ENCODE peak calls at places on chromosomes 1 and 21, in four cellular contexts. One of them, this sample, is unnamed.

GRCh38 chr1:40017951-40018575 is 22.5 kb upstream of the CAP1 start:
- DNase-seq in HepG2: no peak
- DNase-seq in H1: no peak
- DNase-seq in K562: no peak
- DNase-seq in this sample: no peak

GRCh38 chr1:20511518-20512428 is 3.8 kb upstream of the MUL1 start:
- DNase-seq in HepG2: no peak
- DNase-seq in H1: no peak
- DNase-seq in K562: no peak
- DNase-seq in this sample: no peak

GRCh38 chr21:36946949-36947371 is 19.5 kb downstream of the HLCS start:
- DNase-seq in HepG2: no peak
- DNase-seq in H1: no peak
- DNase-seq in K562: no peak
- DNase-seq in this sample: no peak

GRCh38 chr1:2095394-2095793 is 45.2 kb downstream of the PRKCZ start:
- DNase-seq in HepG2: no peak
- DNase-seq in K562: no peak
- DNase-seq in H1: no peak
- DNase-seq in this sample: no peak

GRCh38 chr1:101136739-101137138 is 100.1 kb upstream of the S1PR1 start:
- DNase-seq in H1: no peak
- DNase-seq in K562: no peak
- DNase-seq in HepG2: peak
- DNase-seq in this sample: no peak

GRCh38 chr1:221336141-221336540 is 405.7 kb downstream of the DUSP10 start:
- DNase-seq in HepG2: peak
- DNase-seq in K562: no peak
- DNase-seq in H1: no peak
- DNase-seq in this sample: no peak

GRCh38 chr1:224498574-224499170 is 64.1 kb upstream of the WDR26 start:
- DNase-seq in HepG2: no peak
- DNase-seq in K562: no peak
- DNase-seq in H1: peak
- DNase-seq in this sample: no peak

GRCh38 chr21:24123785-24124184 is 1483.5 kb downstream of the MRPL39 start:
- DNase-seq in HepG2: no peak
- DNase-seq in K562: no peak
- DNase-seq in H1: no peak
- DNase-seq in this sample: no peak

GRCh38 chr1:224170748-224171478 is 12.1 kb upstream of the DEGS1 start:
- DNase-seq in K562: peak
- DNase-seq in H1: no peak
- DNase-seq in HepG2: peak
- DNase-seq in this sample: peak

GRCh38 chr1:232844791-232845190 is 39.6 kb downstream of the MAP10 start:
- DNase-seq in H1: no peak
- DNase-seq in HepG2: no peak
- DNase-seq in K562: no peak
- DNase-seq in this sample: peak

GRCh38 chr1:77594366-77595112 is 87.9 kb downstream of the ZZZ3 start:
- DNase-seq in H1: no peak
- DNase-seq in HepG2: no peak
- DNase-seq in K562: no peak
- DNase-seq in this sample: no peak

GRCh38 chr1:56149761-56150160 is 429.6 kb downstream of the PLPP3 start:
- DNase-seq in K562: no peak
- DNase-seq in HepG2: no peak
- DNase-seq in H1: no peak
- DNase-seq in this sample: no peak

GRCh38 chr1:179229214-179230140 is at the start of gene ABL2:
- DNase-seq in K562: peak
- DNase-seq in H1: no peak
- DNase-seq in HepG2: peak
- DNase-seq in this sample: peak

GRCh38 chr1:29972664-29973063 is 736.3 kb downstream of the PTPRU start:
- DNase-seq in K562: no peak
- DNase-seq in H1: no peak
- DNase-seq in HepG2: no peak
- DNase-seq in this sample: no peak

GRCh38 chr1:169879034-169879835 is 14.5 kb downstream of the SCYL3 start:
- DNase-seq in K562: no peak
- DNase-seq in H1: no peak
- DNase-seq in HepG2: no peak
- DNase-seq in this sample: no peak

GRCh38 chr21:15379776-15380175 is 315.0 kb upstream of the NRIP1 start:
- DNase-seq in HepG2: no peak
- DNase-seq in K562: no peak
- DNase-seq in H1: no peak
- DNase-seq in this sample: no peak

GRCh38 chr1:8956461-8957349 is 11.0 kb downstream of the CA6 start:
- DNase-seq in K562: no peak
- DNase-seq in HepG2: no peak
- DNase-seq in H1: no peak
- DNase-seq in this sample: no peak

GRCh38 chr1:201024251-201024998 is 911 bp upstream of the KIF21B start:
- DNase-seq in K562: peak
- DNase-seq in HepG2: peak
- DNase-seq in H1: no peak
- DNase-seq in this sample: no peak

DNA sequence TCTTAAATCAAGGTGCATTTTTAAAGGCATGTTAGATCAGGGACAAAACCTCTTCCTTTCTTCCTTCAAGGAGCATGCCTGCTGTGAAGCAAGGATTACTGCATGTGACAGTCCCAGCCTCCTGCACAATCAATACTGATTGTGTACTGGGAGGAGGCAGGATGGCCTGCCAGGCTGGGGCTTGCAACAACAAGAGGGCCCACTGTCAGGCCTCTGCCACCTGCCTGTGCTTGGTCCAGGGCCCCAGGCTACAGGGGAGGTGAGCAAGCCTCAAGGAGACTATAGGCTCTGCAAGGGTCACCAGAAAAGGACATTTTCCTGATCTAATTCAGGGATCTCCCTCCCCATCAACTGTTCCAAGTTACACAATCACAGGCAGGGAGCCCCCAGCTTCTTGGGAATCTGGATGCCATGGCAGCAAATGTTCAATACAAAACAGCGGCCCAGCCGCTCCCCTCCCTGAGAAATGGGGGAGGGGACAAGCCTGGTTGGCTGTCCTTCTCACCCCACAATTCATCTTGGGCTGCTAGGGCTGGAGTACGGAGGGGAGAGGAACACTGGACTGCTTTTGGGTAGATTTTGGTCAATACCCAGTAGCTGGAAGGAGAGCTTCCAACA is 76.7 kb downstream of the SSBP3 start:
- DNase-seq in H1: no peak
- DNase-seq in K562: no peak
- DNase-seq in HepG2: no peak
- DNase-seq in this sample: no peak
- TF ChIP-seq EP300 in H1: no peak
- TF ChIP-seq EP300 in K562: no peak
- TF ChIP-seq EP300 in HepG2: no peak
- TF ChIP-seq EP300 in this sample: no peak

GRCh38 chr1:234920136-234920842 is 208.3 kb downstream of the TOMM20 start:
- DNase-seq in H1: no peak
- DNase-seq in HepG2: no peak
- DNase-seq in K562: no peak
- DNase-seq in this sample: no peak

GRCh38 chr1:234919061-234919755 is 209.4 kb downstream of the TOMM20 start:
- DNase-seq in K562: no peak
- DNase-seq in H1: no peak
- DNase-seq in HepG2: no peak
- DNase-seq in this sample: no peak

GRCh38 chr1:234916840-234917239 is 211.8 kb downstream of the TOMM20 start:
- DNase-seq in H1: no peak
- DNase-seq in HepG2: no peak
- DNase-seq in K562: no peak
- DNase-seq in this sample: no peak

GRCh38 chr1:234917495-234918188 is 211.0 kb downstream of the TOMM20 start:
- DNase-seq in H1: no peak
- DNase-seq in HepG2: no peak
- DNase-seq in K562: no peak
- DNase-seq in this sample: no peak

GRCh38 chr1:234918216-234918841 is 210.3 kb downstream of the TOMM20 start:
- DNase-seq in H1: no peak
- DNase-seq in K562: no peak
- DNase-seq in HepG2: no peak
- DNase-seq in this sample: no peak
- TF ChIP-seq RAD21 in H1: no peak
- TF ChIP-seq RAD21 in K562: no peak
- TF ChIP-seq RAD21 in HepG2: no peak
- TF ChIP-seq RAD21 in this sample: no peak

DNA sequence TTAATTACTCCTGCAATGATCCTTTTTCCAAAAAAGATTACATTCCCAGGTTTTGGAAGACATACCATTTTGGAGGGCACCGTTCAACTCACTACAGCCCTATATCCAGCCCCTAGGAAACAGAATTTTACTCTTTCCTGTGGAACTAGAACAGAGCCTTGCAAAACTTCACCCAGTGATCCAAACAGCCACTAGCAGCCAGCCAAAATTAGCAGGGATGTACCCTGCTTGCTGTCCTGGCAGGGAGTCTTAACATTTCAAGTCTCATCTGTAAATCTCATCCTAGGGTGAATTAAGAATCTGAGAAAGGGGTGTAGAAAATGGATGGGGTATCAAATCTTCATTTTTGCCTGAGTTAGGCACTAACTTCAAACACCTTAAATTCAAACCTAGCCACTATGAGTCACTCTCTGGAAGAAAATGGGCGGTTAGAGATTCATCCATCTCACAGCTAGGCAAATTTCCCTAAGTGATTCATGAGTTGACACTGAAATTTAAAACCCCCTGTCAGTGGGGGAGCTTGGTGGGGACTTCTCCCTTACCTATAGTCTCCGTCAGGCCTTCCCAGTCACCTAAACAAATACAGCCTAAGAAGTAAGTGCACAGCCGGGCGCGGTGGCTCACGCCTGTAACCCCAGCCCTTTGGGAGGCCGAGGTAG is 9.5 kb downstream of the STYXL2 start:
- DNase-seq in K562: no peak
- DNase-seq in HepG2: no peak
- DNase-seq in H1: no peak
- DNase-seq in this sample: no peak
- TF ChIP-seq JUN in K562: no peak
- TF ChIP-seq JUN in HepG2: no peak
- TF ChIP-seq JUN in H1: no peak
- TF ChIP-seq JUN in this sample: no peak

DNA sequence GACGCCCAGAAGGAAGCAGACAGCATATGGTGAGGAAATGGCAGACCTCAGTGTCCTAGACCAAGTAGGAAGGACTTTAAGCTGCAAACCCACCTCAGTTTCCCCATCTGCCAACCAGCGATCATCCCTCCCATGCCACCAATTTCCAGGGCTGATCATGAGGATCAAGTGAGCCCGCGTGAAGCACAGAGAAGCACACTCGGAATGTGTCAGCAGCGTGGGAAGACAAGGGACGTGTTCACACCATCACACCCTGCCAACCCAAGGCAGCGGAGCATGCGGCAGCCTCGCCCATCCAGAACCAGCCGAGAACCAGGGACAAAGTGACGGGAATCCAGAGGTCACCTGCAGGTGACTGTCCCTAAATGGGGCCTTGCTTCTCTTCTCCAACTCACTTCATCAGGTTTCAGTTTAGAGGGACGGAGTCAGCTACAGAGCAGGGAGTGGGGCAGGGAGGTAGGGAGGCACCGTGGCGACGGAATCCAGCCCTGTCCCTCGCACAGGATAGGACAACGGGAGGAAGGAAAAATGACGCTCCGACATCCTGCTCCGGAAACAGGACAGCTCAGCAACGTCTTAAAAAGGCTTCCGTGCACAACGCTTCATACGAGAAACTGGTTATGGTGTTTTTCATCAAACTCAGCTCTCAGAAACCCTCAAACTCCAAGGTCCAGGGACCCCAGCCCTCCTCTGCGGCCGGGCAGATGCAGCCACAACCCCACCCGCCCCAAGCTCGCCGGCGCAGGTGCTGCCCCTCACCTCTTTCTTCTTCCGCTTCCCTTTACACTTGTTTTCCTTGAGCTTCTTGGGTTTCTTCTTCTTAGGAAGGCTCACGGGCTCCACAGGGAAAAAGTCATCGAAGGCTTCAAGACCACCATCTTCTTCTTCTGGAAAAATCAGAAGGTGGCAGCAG is 12.5 kb downstream of the CHD5 start:
- DNase-seq in K562: no peak
- DNase-seq in HepG2: no peak
- DNase-seq in H1: no peak
- DNase-seq in this sample: no peak
- TF ChIP-seq EP300 in K562: no peak
- TF ChIP-seq EP300 in HepG2: no peak
- TF ChIP-seq EP300 in H1: no peak
- TF ChIP-seq EP300 in this sample: no peak

DNA sequence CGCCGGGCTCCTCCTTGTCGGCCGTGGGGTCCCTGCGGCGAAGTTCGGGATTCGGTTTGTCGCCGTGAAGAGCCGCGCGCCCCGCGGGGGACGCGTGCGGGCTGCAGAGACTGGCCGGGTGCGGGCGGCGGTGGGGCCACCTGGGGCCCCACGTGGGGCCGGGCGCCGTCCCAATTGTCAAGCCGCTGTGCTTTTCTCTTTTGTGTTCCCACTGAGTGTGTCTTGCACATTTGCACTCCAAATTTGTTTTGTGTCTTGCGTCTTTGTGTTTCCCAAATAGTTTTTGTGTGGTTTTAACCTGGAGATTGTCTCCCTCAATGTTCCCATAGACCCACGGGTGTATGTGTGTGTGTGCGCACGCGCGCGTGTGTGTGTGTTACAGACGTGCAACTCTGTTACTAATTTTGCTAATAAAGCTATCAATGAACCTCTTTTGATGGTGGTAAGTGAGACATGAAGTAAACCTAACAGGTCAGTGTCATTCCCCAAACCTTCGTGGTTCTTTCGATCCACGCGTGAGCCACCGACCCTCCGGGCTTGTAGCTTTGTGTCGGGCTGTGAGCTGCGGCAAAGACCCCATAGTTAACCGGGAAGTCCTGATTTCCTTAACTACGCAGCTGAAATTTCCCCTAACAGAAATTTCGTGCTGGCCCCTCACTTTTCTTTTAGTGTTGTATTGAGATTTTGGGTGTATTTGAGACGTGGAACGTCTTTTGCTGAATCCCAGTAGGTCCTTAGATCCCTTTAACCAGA is 709 bp downstream of the PRDM2 start:
- DNase-seq in K562: peak
- DNase-seq in H1: no peak
- DNase-seq in HepG2: no peak
- DNase-seq in this sample: peak
- TF ChIP-seq RAD21 in K562: no peak
- TF ChIP-seq RAD21 in H1: no peak
- TF ChIP-seq RAD21 in HepG2: no peak
- TF ChIP-seq RAD21 in this sample: no peak